ENCODE peak calls at places on chromosomes 6 and 20, in five cellular contexts. C, S, O, K and V are unnamed samples.

GRCh38 chr20:1684872-1685271 is 27.3 kb upstream of the SIRPG start:
- DNase-seq in C (no peak), S (no peak), O (no peak), K (no peak), V (no peak)

GRCh38 chr20:18497603-18498002 is 578 bp upstream of the RBBP9 start:
- DNase-seq in C (no peak), S (no peak), O (no peak), K (no peak), V (no peak)

GRCh38 chr6:89966250-89966588 is 72.0 kb downstream of the GJA10 start:
- DNase-seq in C (peak; percentile 15), S (no peak), O (no peak), K (no peak), V (peak; percentile 37)

GRCh38 chr20:47150403-47151152 is 205.9 kb downstream of the ZMYND8 start:
- DNase-seq in C (peak; percentile 52), S (peak; percentile 41), O (peak; percentile 77), K (no peak), V (peak; percentile 79)

GRCh38 chr6:160428818-160429744 is 80.9 kb downstream of the SLC22A3 start:
- DNase-seq in C (no peak), S (no peak), O (no peak), K (no peak), V (peak; percentile 40)

GRCh38 chr20:3711418-3712043 is 869 bp downstream of the SIGLEC1 start:
- DNase-seq in C (no peak), S (no peak), O (no peak), K (peak; percentile 68), V (no peak)

GRCh38 chr6:127420558-127420957 is 38.6 kb downstream of the KIAA0408 start:
- DNase-seq in C (no peak), S (no peak), O (peak; percentile 42), K (no peak), V (peak; percentile 22)

GRCh38 chr20:15205719-15206118 is 868.3 kb upstream of the FLRT3 start:
- DNase-seq in C (no peak), S (no peak), O (no peak), K (no peak), V (no peak)

GRCh38 chr6:143741480-143741879 is 63.7 kb downstream of the PHACTR2 start:
- DNase-seq in C (no peak), S (no peak), O (no peak), K (no peak), V (no peak)

GRCh38 chr20:63742381-63743024 is 2.9 kb downstream of the SLC2A4RG start:
- DNase-seq in C (no peak), S (no peak), O (peak; percentile 18), K (no peak), V (peak; percentile 27)

GRCh38 chr6:12010635-12011275 is 1.4 kb upstream of the HIVEP1 start:
- DNase-seq in C (peak; percentile 59), S (peak; percentile 94), O (peak; percentile 71), K (peak; percentile 90), V (peak; percentile 65)

GRCh38 chr6:107082045-107082444 is 33.3 kb downstream of the BEND3 start:
- DNase-seq in C (no peak), S (no peak), O (no peak), K (no peak), V (no peak)

GRCh38 chr6:27214126-27214601 is 33.3 kb upstream of the PRSS16 start:
- DNase-seq in C (no peak), S (no peak), O (peak; percentile 22), K (no peak), V (peak; percentile 30)

GRCh38 chr6:155638200-155638599 is 182.6 kb upstream of the NOX3 start:
- DNase-seq in C (no peak), S (no peak), O (no peak), K (no peak), V (no peak)

GRCh38 chr6:158018851-158019361 is 37.2 kb downstream of the SYNJ2 start:
- DNase-seq in C (peak; percentile 15), S (no peak), O (no peak), K (no peak), V (no peak)

GRCh38 chr6:36691011-36691410 is 6.6 kb upstream of the RAB44 start:
- DNase-seq in C (no peak), S (no peak), O (no peak), K (no peak), V (no peak)

GRCh38 chr6:26351544-26351953 is 13.4 kb upstream of the BTN3A2 start:
- DNase-seq in C (no peak), S (no peak), O (no peak), K (no peak), V (no peak)

GRCh38 chr6:4636141-4636880 is 139.9 kb upstream of the CDYL start:
- DNase-seq in C (no peak), S (no peak), O (no peak), K (no peak), V (no peak)

GRCh38 chr6:152952866-152953509 is 29.9 kb downstream of the FBXO5 start:
- DNase-seq in C (peak; percentile 0), S (no peak), O (peak; percentile 15), K (no peak), V (no peak)

GRCh38 chr20:6402026-6402425 is 279.2 kb upstream of the FERMT1 start:
- DNase-seq in C (no peak), S (no peak), O (no peak), K (no peak), V (no peak)

GRCh38 chr6:106692112-106692822 is 62.9 kb downstream of the QRSL1 start:
- DNase-seq in C (peak; percentile 39), S (peak; percentile 60), O (no peak), K (no peak), V (no peak)

GRCh38 chr6:21263531-21264287 is 329.8 kb upstream of the SOX4 start:
- DNase-seq in C (no peak), S (peak; percentile 91), O (no peak), K (no peak), V (no peak)

GRCh38 chr20:46666306-46666705 is 15.0 kb upstream of the SLC13A3 start:
- DNase-seq in C (no peak), S (no peak), O (no peak), K (no peak), V (no peak)